ENCODE peak calls at places on chromosomes 12 and 14, in five cellular contexts. Y is HT1080, A is NCI-H510A, X is NCI-H748 treated with DMSO at 0.1 percent for 48 hours, W is neural crest cell. U is an unnamed sample.

GRCh38 chr12:39905152-39905551 is 200.7 kb downstream of the SLC2A13 start:
- DNase-seq in W (no peak), Y (no peak), X (no peak), A (no peak), U (no peak)

GRCh38 chr12:25384954-25385216 is 134.2 kb upstream of the KRAS start:
- DNase-seq in X (no peak), W (no peak), Y (no peak), A (no peak), U (no peak)

GRCh38 chr12:32896438-32897275 is at the start of gene PKP2:
- DNase-seq in W (peak; percentile 46), Y (peak; percentile 36), A (peak; percentile 87), X (peak; percentile 97), U (peak; percentile 20)

GRCh38 chr12:51549637-51550036 is 41.4 kb upstream of the SCN8A start:
- DNase-seq in Y (no peak), A (peak; percentile 79), W (no peak), X (peak; percentile 82), U (no peak)

GRCh38 chr12:12181516-12181915 is 85.3 kb downstream of the LRP6 start:
- DNase-seq in W (no peak), A (no peak), X (no peak), Y (peak; percentile 37), U (no peak)

GRCh38 chr12:28035483-28035882 is 63.0 kb upstream of the PTHLH start:
- DNase-seq in A (no peak), Y (peak; percentile 50), W (no peak), X (no peak), U (no peak)

GRCh38 chr12:78361683-78362082 is 502.9 kb upstream of the SYT1 start:
- DNase-seq in X (no peak), W (no peak), A (no peak), Y (no peak), U (no peak)

GRCh38 chr14:22159968-22160367 is 429.1 kb downstream of the DAD1 start:
- DNase-seq in X (no peak), W (no peak), Y (no peak), A (no peak), U (no peak)

GRCh38 chr14:20934148-20934762 is 21.0 kb upstream of the RNASE2 start:
- DNase-seq in X (no peak), Y (peak; percentile 32), W (peak; percentile 45), A (no peak), U (peak; percentile 27)

GRCh38 chr12:6868211-6869048 is 1.1 kb downstream of the TPI1 start:
- DNase-seq in A (no peak), W (no peak), Y (peak; percentile 42), X (no peak), U (peak; percentile 22)

GRCh38 chr12:11580125-11580751 is 69.2 kb upstream of the ETV6 start:
- DNase-seq in W (no peak), Y (peak; percentile 93), X (no peak), A (no peak), U (no peak)

GRCh38 chr12:45122776-45123380 is 72.0 kb upstream of the DBX2 start:
- DNase-seq in X (no peak), A (no peak), W (no peak), Y (peak; percentile 5), U (no peak)

U was measured in activated CD4-positive, alpha-beta memory T cell treated with anti-CD3 and anti-CD28 coated beads, Interleukin-2, amount 10 ng/mL, durations not matched to agents 7 days and 5 days.